ENCODE peak calls at places on chromosome 16, in five cellular contexts. N is heart left ventricle, X is lower leg skin, T is HCT116, J is A549. D is an unnamed sample.

GRCh38 chr16:26983426-26983825 is 83.3 kb upstream of the C16orf82 start:
- DNase-seq in N (no peak), X (no peak), T (no peak), J (no peak), D (no peak)

GRCh38 chr16:14350081-14350480 is 279.0 kb downstream of the MRTFB start:
- DNase-seq in N (no peak), X (no peak), T (no peak), J (no peak), D (no peak)

GRCh38 chr16:84532299-84532724 is 27.9 kb upstream of the MEAK7 start:
- DNase-seq in N (peak), X (peak), T (no peak), J (peak), D (peak)

GRCh38 chr16:29834079-29834478 is 13.8 kb downstream of the MVP start:
- DNase-seq in N (no peak), X (no peak), T (no peak), J (no peak), D (no peak)

GRCh38 chr16:16175296-16175695 is 48.0 kb downstream of the ABCC6 start:
- DNase-seq in N (peak), X (no peak), T (no peak), J (no peak), D (no peak)

GRCh38 chr16:56094231-56094630 is 97.1 kb upstream of the GNAO1 start:
- DNase-seq in N (no peak), X (no peak), T (no peak), J (no peak), D (no peak)

GRCh38 chr16:4372578-4373355 is 1.1 kb downstream of the VASN start:
- DNase-seq in N (peak), X (no peak), T (no peak), J (peak), D (peak)

GRCh38 chr16:6274366-6274765 is 1058.3 kb upstream of the RBFOX1 start:
- DNase-seq in N (no peak), X (no peak), T (no peak), J (no peak), D (no peak)

GRCh38 chr16:53433930-53434435 is 288 bp upstream of the RBL2 start:
- DNase-seq in N (peak), X (no peak), T (peak), J (no peak), D (no peak)

GRCh38 chr16:88013091-88013609 is 61.9 kb downstream of the BANP start:
- DNase-seq in N (no peak), X (no peak), T (no peak), J (no peak), D (no peak)

GRCh38 chr16:50025544-50025931 is 513 bp downstream of the CNEP1R1 start:
- DNase-seq in N (no peak), X (peak), T (no peak), J (no peak), D (peak)

GRCh38 chr16:75377971-75378386 is 55.3 kb downstream of the CFDP1 start:
- DNase-seq in N (no peak), X (peak), T (no peak), J (peak), D (no peak)

GRCh38 chr16:81523387-81524115 is 78.9 kb downstream of the CMIP start:
- DNase-seq in N (no peak), X (peak), T (peak), J (peak), D (no peak)

GRCh38 chr16:30183961-30184429 is 593 bp downstream of the CORO1A start:
- DNase-seq in N (peak), X (no peak), T (no peak), J (no peak), D (no peak)

GRCh38 chr16:29316673-29317237 is 89.8 kb downstream of the NPIPB11 start:
- DNase-seq in N (peak), X (no peak), T (no peak), J (no peak), D (no peak)

GRCh38 chr16:6247771-6248170 is 1084.9 kb upstream of the RBFOX1 start:
- DNase-seq in N (no peak), X (no peak), T (no peak), J (no peak), D (no peak)

GRCh38 chr16:24734382-24734781 is 4.9 kb downstream of the TNRC6A start:
- DNase-seq in N (no peak), X (no peak), T (no peak), J (no peak), D (no peak)

GRCh38 chr16:4109250-4109736 is 6.9 kb downstream of the ADCY9 start:
- DNase-seq in N (no peak), X (no peak), T (no peak), J (peak), D (no peak)

GRCh38 chr16:4499196-4499555 is 23.0 kb downstream of the HMOX2 start:
- DNase-seq in N (no peak), X (no peak), T (no peak), J (no peak), D (no peak)

GRCh38 chr16:84821728-84822676 is 2.2 kb downstream of the CRISPLD2 start:
- DNase-seq in N (peak), X (no peak), T (no peak), J (no peak), D (peak)

GRCh38 chr16:85029981-85030381 is 2.4 kb downstream of the KIAA0513 start:
- DNase-seq in N (peak), X (no peak), T (no peak), J (no peak), D (peak)

GRCh38 chr16:27311897-27312303 is 1.9 kb upstream of the IL4R start:
- DNase-seq in N (no peak), X (no peak), T (no peak), J (no peak), D (no peak)

GRCh38 chr16:87324411-87325275 is 7.5 kb upstream of the C16orf95 start:
- DNase-seq in N (peak), X (no peak), T (no peak), J (peak), D (no peak)

GRCh38 chr16:12300490-12300889 is 324.0 kb downstream of the SNX29 start:
- DNase-seq in N (no peak), X (no peak), T (no peak), J (no peak), D (no peak)

GRCh38 chr16:29857133-29857760 is 5.8 kb downstream of the CDIPT start:
- DNase-seq in N (no peak), X (no peak), T (no peak), J (no peak), D (no peak)

GRCh38 chr16:80852261-80852872 is 48.0 kb upstream of the CDYL2 start:
- DNase-seq in N (no peak), X (no peak), T (peak), J (peak), D (peak)

GRCh38 chr16:75733305-75734141 is 7.2 kb upstream of the CPHXL start:
- DNase-seq in N (peak), X (no peak), T (no peak), J (no peak), D (peak)

GRCh38 chr16:10982430-10983174 is 38.2 kb downstream of the CLEC16A start:
- DNase-seq in N (peak), X (no peak), T (no peak), J (no peak), D (peak)

GRCh38 chr16:76653390-76654026 is 376.3 kb downstream of the CNTNAP4 start:
- DNase-seq in N (no peak), X (no peak), T (no peak), J (peak), D (peak)

GRCh38 chr16:81700071-81700779 is 78.9 kb upstream of the PLCG2 start:
- DNase-seq in N (no peak), X (no peak), T (no peak), J (no peak), D (no peak)

GRCh38 chr16:7025616-7026190 is 306.9 kb upstream of the RBFOX1 start:
- DNase-seq in N (peak), X (peak), T (no peak), J (peak), D (peak)

GRCh38 chr16:77956231-77956630 is 66.1 kb upstream of the CLEC3A start:
- DNase-seq in N (no peak), X (no peak), T (no peak), J (no peak), D (no peak)

GRCh38 chr16:16025214-16025968 is 76.0 kb downstream of the ABCC1 start:
- DNase-seq in N (no peak), X (peak), T (no peak), J (peak), D (no peak)

GRCh38 chr16:85556456-85557082 is 56.6 kb upstream of the GSE1 start:
- DNase-seq in N (peak), X (no peak), T (no peak), J (peak), D (peak)

GRCh38 chr16:50323335-50324011 is 45.3 kb downstream of the BRD7 start:
- DNase-seq in N (no peak), X (no peak), T (peak), J (peak), D (no peak)

GRCh38 chr16:53714080-53715050 is 10.4 kb downstream of the FTO start:
- DNase-seq in N (no peak), X (peak), T (no peak), J (no peak), D (peak)

GRCh38 chr16:50381679-50382440 is 13.1 kb upstream of the BRD7 start:
- DNase-seq in N (no peak), X (no peak), T (no peak), J (no peak), D (no peak)

DNA sequence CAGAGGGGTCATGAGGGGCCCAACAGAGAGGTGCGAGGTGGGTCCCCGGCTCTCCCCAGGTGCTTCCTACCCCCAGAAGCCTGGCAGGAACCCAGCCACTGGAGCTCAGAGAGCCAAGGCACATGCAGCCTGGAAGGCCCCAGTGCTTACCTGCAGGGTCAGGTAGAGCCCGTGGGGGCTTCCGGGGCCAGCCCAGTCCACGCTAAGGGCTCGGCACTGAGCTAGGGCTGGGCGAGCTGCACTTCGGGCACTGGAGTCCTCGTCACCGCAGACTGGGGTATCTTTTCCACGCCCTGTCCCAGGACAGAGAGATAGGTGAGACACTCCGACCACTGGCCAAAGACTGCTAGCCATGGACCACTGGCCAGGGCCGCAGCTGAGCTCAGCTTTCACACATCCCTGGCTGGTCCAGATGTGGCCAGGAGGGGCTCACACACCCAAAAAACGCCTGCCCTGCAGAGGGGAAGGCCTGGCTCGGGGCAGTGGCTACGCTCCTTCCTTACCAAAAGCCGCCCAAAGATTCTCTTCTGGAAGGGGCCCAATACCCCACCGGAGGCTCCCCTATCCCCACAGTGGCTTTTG is 7.4 kb downstream of the KIFC3 start:
- DNase-seq in N (no peak), X (no peak), T (no peak), J (no peak), D (no peak)
- TF ChIP-seq POLR2A in N (no peak), X (no peak), T (no peak), J (no peak), D (no peak)

GRCh38 chr16:878071-878784 is 77.7 kb upstream of the GNG13 start:
- DNase-seq in N (no peak), X (no peak), T (peak), J (peak), D (no peak)
- TF ChIP-seq CTCF in N (no peak), X (no peak), T (peak), J (peak), D (no peak)

DNA sequence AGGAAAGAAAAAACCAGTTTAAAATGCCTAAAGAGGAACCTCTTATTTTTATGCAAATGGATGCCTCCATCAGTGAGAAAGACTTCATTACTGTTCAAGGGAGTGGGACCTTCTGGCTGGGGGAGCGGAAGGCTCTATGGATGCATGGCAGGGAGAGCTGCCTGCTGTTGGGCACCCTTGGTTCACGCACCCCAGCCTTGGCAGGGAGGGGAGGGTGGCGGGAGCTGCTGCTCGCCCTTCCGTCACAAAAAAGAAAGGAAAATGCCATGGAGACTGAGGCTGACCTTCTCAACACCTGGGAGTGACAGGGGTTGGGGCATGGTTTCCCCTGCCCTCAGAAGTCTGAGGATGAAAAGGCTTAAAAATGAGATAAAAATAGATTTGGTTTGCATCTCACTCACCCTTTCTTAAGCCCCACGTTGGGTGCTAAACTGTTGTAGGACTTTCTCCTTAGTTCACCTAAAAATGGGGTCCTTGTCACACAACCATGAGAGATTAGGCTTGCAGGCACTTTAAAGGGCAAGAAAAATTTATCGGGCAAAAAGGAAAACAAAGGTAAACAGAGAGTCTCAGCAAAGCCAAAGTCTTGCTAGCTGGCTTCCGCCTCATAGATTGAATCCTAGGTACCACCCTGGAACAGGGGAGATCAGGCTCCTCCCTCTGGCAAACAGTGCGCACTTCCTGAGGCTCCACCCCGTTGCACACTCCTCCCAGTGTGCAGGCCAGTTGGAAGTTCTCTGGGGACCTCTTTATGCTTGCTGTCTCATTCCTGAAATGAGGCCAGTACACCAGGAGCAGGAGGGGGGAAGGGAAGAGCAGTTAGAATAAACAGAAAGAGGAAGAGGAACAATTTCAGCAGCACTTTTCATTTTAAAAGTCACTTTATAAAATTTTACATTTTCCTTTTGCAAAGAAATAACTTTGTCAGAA is 31.6 kb downstream of the PHKB start:
- DNase-seq in N (peak), X (peak), T (no peak), J (no peak), D (peak)
- TF ChIP-seq POLR2A in N (no peak), X (no peak), T (no peak), J (no peak), D (no peak)

DNA sequence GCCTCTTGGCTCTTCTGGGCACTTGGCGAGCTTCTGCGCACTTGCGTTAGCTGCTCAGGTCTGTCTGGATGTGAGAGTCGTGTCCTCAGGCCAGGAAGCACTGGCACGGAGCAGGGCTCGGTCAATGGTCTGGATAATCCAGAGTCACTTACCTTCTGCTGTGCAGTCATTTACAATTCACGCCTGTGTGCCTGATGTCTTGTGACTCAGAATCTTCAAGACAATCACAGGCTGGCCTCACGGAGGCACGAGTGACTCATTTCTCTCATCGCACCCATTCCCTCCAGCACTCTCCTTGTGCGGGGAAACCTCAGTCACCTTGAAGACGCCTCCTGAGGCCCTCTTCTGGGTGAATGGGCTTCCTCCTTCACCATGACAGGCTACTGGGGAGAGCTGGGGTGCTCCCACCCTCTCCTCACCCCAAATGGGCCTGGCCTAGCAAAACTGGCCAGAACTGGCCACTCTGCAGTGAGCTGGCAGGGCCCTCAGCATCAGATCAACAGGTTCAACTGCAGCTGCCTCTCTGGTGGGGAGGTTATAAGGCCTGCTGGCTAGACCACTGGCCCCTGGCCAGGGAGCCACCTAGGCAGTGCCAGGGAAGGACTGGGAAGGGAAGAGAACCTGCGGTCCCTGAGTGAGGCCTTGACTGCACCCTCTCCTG is 1.9 kb upstream of the CAPN15 start:
- DNase-seq in N (no peak), X (peak), T (peak), J (peak), D (no peak)
- TF ChIP-seq CTCF in N (no peak), X (no peak), T (no peak), J (no peak), D (no peak)

DNA sequence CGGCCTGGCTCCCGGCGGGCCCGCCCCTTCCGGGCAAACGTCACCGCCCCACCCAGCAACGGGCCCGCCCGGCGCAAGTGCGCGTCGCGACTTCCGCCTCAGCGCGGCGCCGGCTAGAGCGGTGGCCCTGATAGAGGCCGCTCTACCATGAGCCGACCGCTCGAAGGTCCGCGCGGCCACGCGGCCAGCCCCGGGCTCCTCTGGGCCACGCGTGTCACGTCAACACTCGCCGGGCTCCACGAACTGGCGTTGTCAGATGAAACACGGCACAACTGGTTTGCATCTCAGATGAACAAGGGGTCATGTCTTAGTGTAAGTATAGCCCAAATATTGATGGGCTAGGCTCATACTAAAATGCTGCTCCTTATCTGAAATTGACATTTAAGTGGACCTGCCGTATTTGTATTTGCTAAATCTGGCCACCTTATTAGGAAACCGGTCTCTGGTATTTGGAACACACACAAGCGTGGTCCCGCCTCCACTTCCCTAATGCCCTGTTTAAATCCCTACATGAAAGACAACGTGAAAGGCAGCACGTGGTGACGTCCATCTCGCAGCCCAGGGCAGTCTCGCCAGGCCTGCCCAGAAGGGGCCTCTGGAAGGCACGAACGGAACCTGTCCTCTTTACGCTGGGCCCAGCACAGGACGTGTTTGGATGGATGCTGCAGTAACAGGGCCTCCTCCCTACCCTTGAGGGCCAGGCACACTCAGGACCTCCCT is at the start of gene ZNF598:
- DNase-seq in N (peak), X (peak), T (peak), J (peak), D (peak)
- TF ChIP-seq POLR2A in N (no peak), X (no peak), T (no peak), J (peak), D (peak)

GRCh38 chr16:54847207-54847606 is 83.5 kb upstream of the IRX5 start:
- DNase-seq in N (no peak), X (peak), T (no peak), J (peak), D (no peak)

GRCh38 chr16:54843424-54843750 is 87.3 kb upstream of the IRX5 start:
- DNase-seq in N (no peak), X (no peak), T (no peak), J (no peak), D (no peak)

GRCh38 chr16:54846761-54847160 is 83.9 kb upstream of the IRX5 start:
- DNase-seq in N (no peak), X (no peak), T (no peak), J (peak), D (no peak)

GRCh38 chr16:54847609-54848008 is 83.1 kb upstream of the IRX5 start:
- DNase-seq in N (no peak), X (no peak), T (no peak), J (no peak), D (no peak)

DNA sequence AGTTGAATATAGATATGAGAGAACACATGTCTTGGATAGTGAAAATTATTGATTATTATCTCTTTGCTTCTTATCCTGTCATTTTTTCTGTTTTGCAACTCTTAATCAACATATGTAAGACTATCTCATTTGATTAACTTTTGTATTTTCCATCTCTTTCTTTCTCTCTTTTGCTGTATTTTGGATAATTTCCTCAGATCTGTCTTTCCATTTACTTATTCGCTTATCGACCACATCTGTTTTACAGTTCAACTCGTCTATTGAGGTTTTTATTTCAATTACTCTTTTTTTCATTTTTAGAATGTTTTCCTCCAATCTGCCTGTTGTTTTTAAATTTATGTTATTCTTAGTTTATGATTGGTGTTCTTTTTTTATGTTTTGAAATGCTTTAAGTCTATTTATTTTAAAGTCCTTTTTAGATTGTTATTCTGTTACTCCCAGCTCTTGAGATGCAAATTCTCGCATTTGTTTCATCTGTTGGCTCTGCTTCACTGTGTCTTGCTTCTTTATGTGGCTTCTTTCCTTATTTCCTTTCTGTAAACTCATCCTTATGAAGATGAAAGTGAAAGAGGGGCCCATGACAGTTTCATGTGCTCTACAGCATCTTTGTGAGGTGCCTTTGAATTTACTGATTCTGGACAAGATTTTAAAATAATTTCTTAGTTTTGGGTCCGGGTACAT is 87.8 kb upstream of the IRX5 start:
- DNase-seq in N (no peak), X (no peak), T (no peak), J (no peak), D (no peak)
- TF ChIP-seq CTCF in N (no peak), X (no peak), T (no peak), J (no peak), D (no peak)

GRCh38 chr16:67415872-67416793 is at the start of gene ZDHHC1:
- DNase-seq in N (peak), X (no peak), T (no peak), J (peak), D (peak)
- TF ChIP-seq POLR2A in N (no peak), X (no peak), T (peak), J (peak), D (no peak)

D was measured in testis.